ENCODE peak calls at places on chromosomes 16 and 17, in ten cellular contexts. G, Q, F, M, Z, D, X, C, P and W are unnamed samples.

GRCh38 chr16:69324013-69324531 is 6.3 kb downstream of the PDF start:
- DNase-seq in Q (peak), D (no peak), M (no peak), F (peak), X (no peak), G (no peak), P (no peak), Z (peak), C (no peak), W (no peak)

GRCh38 chr16:67987460-67988160 is 7.3 kb upstream of the DPEP3 start:
- DNase-seq in F (no peak), C (no peak), Q (no peak), P (no peak), Z (peak), G (peak), X (no peak), D (no peak), M (no peak), W (no peak)

GRCh38 chr16:69859105-69859969 is 91.8 kb upstream of the CLEC18A start:
- DNase-seq in D (no peak), P (peak), Q (peak), M (peak), X (no peak), F (peak), G (peak), Z (peak), C (no peak), W (no peak)

GRCh38 chr16:3456374-3456773 is 12.9 kb downstream of the NAA60 start:
- DNase-seq in G (no peak), Z (no peak), M (no peak), Q (no peak), C (no peak), F (no peak), D (no peak), P (no peak), X (no peak), W (no peak)

GRCh38 chr17:68290955-68291835 is at the start of the genes ARSG and SLC16A6:
- DNase-seq in X (peak), Q (peak), C (peak), M (peak), G (peak), P (peak), F (peak), D (peak), Z (peak), W (no peak)

GRCh38 chr16:31168848-31169247 is 11.1 kb upstream of the FUS start:
- DNase-seq in C (no peak), G (no peak), X (no peak), M (no peak), Q (no peak), Z (no peak), D (no peak), F (no peak), P (no peak), W (no peak)

GRCh38 chr16:89368604-89369249 is 121.6 kb downstream of the ANKRD11 start:
- DNase-seq in F (no peak), G (no peak), Z (no peak), M (no peak), X (no peak), D (no peak), Q (no peak), P (no peak), C (no peak), W (no peak)

GRCh38 chr16:74752756-74753155 is 21.9 kb downstream of the FA2H start:
- DNase-seq in Z (no peak), C (no peak), X (no peak), Q (no peak), P (no peak), F (no peak), G (no peak), D (no peak), M (no peak), W (no peak)

GRCh38 chr17:75090871-75091854 is 3.4 kb downstream of the SLC16A5 start:
- DNase-seq in X (no peak), M (no peak), G (no peak), P (no peak), Z (peak), C (no peak), F (no peak), Q (peak), D (no peak), W (no peak)

GRCh38 chr16:922051-922450 is 48.7 kb downstream of the LMF1 start:
- DNase-seq in P (no peak), Q (no peak), C (no peak), G (no peak), D (no peak), M (no peak), F (no peak), X (no peak), Z (no peak), W (no peak)

GRCh38 chr17:42286411-42287295 is 1.6 kb upstream of the STAT5A start:
- DNase-seq in M (no peak), D (no peak), X (no peak), G (no peak), Q (peak), Z (peak), C (no peak), F (no peak), P (no peak), W (no peak)

GRCh38 chr16:64144612-64145011 is 977.3 kb downstream of the CDH11 start:
- DNase-seq in Q (no peak), X (no peak), F (no peak), M (no peak), C (no peak), P (no peak), G (no peak), D (no peak), Z (no peak), W (no peak)

GRCh38 chr16:17469742-17470001 is 1.1 kb downstream of the XYLT1 start:
- DNase-seq in D (no peak), Q (no peak), G (no peak), C (no peak), X (no peak), F (no peak), Z (no peak), M (no peak), P (no peak), W (no peak)

GRCh38 chr17:82081966-82082365 is 16.1 kb downstream of the FASN start:
- DNase-seq in P (no peak), Z (no peak), F (no peak), X (no peak), C (no peak), M (no peak), Q (no peak), D (no peak), G (no peak), W (no peak)

GRCh38 chr17:65867014-65867413 is 305.6 kb upstream of the AXIN2 start:
- DNase-seq in Q (no peak), G (no peak), C (no peak), Z (no peak), P (no peak), M (no peak), X (no peak), F (no peak), D (no peak), W (no peak)

GRCh38 chr17:21029032-21029431 is 13.8 kb downstream of the USP22 start:
- DNase-seq in X (no peak), Z (peak), F (no peak), P (no peak), G (peak), C (no peak), M (no peak), D (peak), Q (no peak), W (no peak)

GRCh38 chr16:30091474-30092372 is at the start of gene TBX6:
- DNase-seq in F (peak), P (peak), D (peak), Z (peak), G (peak), C (peak), X (no peak), M (peak), Q (peak), W (peak)

GRCh38 chr17:18248300-18248731 is 10.2 kb downstream of the FLII start:
- DNase-seq in F (peak), M (no peak), Q (peak), P (peak), C (peak), G (peak), X (peak), Z (peak), D (peak), W (peak)

GRCh38 chr16:75559564-75560372 is 3.7 kb upstream of the TMEM231 start:
- DNase-seq in Z (no peak), M (no peak), F (no peak), Q (no peak), C (no peak), P (no peak), X (peak), G (no peak), D (no peak), W (no peak)

GRCh38 chr17:35892091-35892637 is 12.0 kb upstream of the CCL5 start:
- DNase-seq in D (peak), F (no peak), M (no peak), G (peak), Q (no peak), X (no peak), C (peak), P (no peak), Z (no peak), W (no peak)

GRCh38 chr16:70726869-70727494 is 41.1 kb upstream of the MTSS2 start:
- DNase-seq in G (no peak), D (no peak), F (no peak), P (no peak), Z (no peak), M (no peak), C (no peak), Q (peak), X (no peak), W (no peak)

GRCh38 chr17:20154601-20155000 is 145.4 kb downstream of the SPECC1 start:
- DNase-seq in M (no peak), G (no peak), C (no peak), Q (no peak), X (no peak), Z (no peak), F (no peak), P (no peak), D (no peak), W (no peak)

GRCh38 chr17:1487939-1488825 is 4.3 kb downstream of the MYO1C start:
- DNase-seq in D (peak), Q (peak), X (peak), P (peak), F (peak), M (no peak), Z (peak), G (peak), C (peak), W (peak)

GRCh38 chr17:9520649-9521435 is 54.8 kb downstream of the STX8 start:
- DNase-seq in P (no peak), G (no peak), M (no peak), D (no peak), Q (no peak), X (no peak), Z (no peak), F (no peak), C (no peak), W (no peak)

GRCh38 chr16:49593423-49594040 is 219.9 kb downstream of the C16orf78 start:
- DNase-seq in Q (no peak), X (no peak), D (no peak), M (no peak), F (no peak), G (no peak), Z (no peak), P (no peak), C (no peak), W (no peak)

GRCh38 chr16:14289692-14290340 is 218.7 kb downstream of the MRTFB start:
- DNase-seq in F (peak), Q (no peak), D (peak), X (peak), P (peak), G (peak), C (no peak), Z (no peak), M (peak), W (no peak)

GRCh38 chr17:28547623-28548416 is 4.6 kb downstream of the UNC119 start:
- DNase-seq in F (peak), G (peak), P (peak), X (peak), Z (peak), M (peak), Q (peak), D (peak), C (peak), W (no peak)

GRCh38 chr17:59561042-59561441 is 4.4 kb upstream of the DHX40 start:
- DNase-seq in D (no peak), X (peak), C (no peak), P (peak), F (peak), M (peak), G (peak), Q (no peak), Z (no peak), W (no peak)

GRCh38 chr16:3664187-3664896 is 9.9 kb downstream of the DNASE1 start:
- DNase-seq in X (no peak), Z (no peak), Q (no peak), P (no peak), C (no peak), M (no peak), D (no peak), F (no peak), G (no peak), W (no peak)

GRCh38 chr16:12470311-12471229 is 333.1 kb downstream of the CPPED1 start:
- DNase-seq in M (no peak), G (no peak), P (no peak), Z (peak), Q (peak), X (no peak), F (peak), D (no peak), C (no peak), W (peak)

GRCh38 chr16:89067677-89068076 is 26.0 kb upstream of the ACSF3 start:
- DNase-seq in C (no peak), P (no peak), G (no peak), Q (no peak), F (no peak), D (no peak), M (no peak), X (no peak), Z (no peak), W (no peak)

GRCh38 chr17:47882695-47883588 is 13.1 kb upstream of the SP2 start:
- DNase-seq in C (no peak), G (no peak), D (no peak), Q (no peak), M (no peak), X (no peak), Z (no peak), P (no peak), F (no peak), W (no peak)

GRCh38 chr16:88705076-88705684 is 1.0 kb downstream of the RNF166 start:
- DNase-seq in X (no peak), D (peak), M (no peak), C (no peak), G (peak), Q (no peak), F (no peak), P (no peak), Z (peak), W (no peak)

GRCh38 chr17:45104907-45105624 is 27.2 kb downstream of the PLCD3 start:
- DNase-seq in D (no peak), C (no peak), X (no peak), Z (no peak), Q (no peak), G (no peak), M (no peak), F (no peak), P (no peak), W (no peak)

GRCh38 chr16:70529051-70529777 is 5.6 kb downstream of the SF3B3 start:
- DNase-seq in M (peak), C (no peak), G (peak), F (peak), Q (no peak), D (no peak), P (peak), X (no peak), Z (no peak), W (no peak)